ENCODE peak calls at places on chromosome 13, in nine cellular contexts. M is stimulated activated CD8-positive, alpha-beta memory T cell treated with anti-CD3 and anti-CD28 coated beads, Interleukin-7, amount 100 ng/mL, for 1 hour; D is AG09319; J is neural crest cell; Q is iris pigment epithelial cell; N is NCI-H2107; H is activated naive CD4-positive, alpha-beta T cell treated with anti-CD3 and anti-CD28 coated beads for 36 hours; U is GF-D8; P is SW480. E is an unnamed sample.

GRCh38 chr13:30551194-30551593 is 66.5 kb upstream of the USPL1 start:
- DNase-seq in M (no peak), D (no peak), J (no peak), Q (peak), N (no peak), H (peak), U (peak), P (peak), E (no peak)

GRCh38 chr13:32225494-32225931 is 89.7 kb downstream of the ZAR1L start:
- DNase-seq in M (no peak), D (peak), J (no peak), Q (peak), N (no peak), H (no peak), U (no peak), P (peak), E (no peak)

GRCh38 chr13:82597737-82598136 is 1284.5 kb downstream of the SLITRK1 start:
- DNase-seq in M (no peak), D (no peak), J (no peak), Q (no peak), N (no peak), H (no peak), U (no peak), P (no peak), E (no peak)

GRCh38 chr13:71866173-71867091 is 572 bp downstream of the DACH1 start:
- DNase-seq in M (no peak), D (no peak), J (peak), Q (peak), N (no peak), H (peak), U (peak), P (peak), E (peak)

GRCh38 chr13:57003682-57004081 is 137.0 kb upstream of the PRR20A start:
- DNase-seq in M (no peak), D (no peak), J (no peak), Q (no peak), N (no peak), H (no peak), U (no peak), P (no peak), E (no peak)

GRCh38 chr13:35926859-35927530 is 204.2 kb downstream of the DCLK1 start:
- DNase-seq in M (no peak), D (no peak), J (no peak), Q (no peak), N (no peak), H (no peak), U (no peak), P (no peak), E (no peak)

GRCh38 chr13:42991892-42992584 is at the start of gene EPSTI1:
- DNase-seq in M (peak), D (no peak), J (peak), Q (peak), N (no peak), H (peak), U (no peak), P (peak), E (peak)

GRCh38 chr13:34731486-34731885 is 210.6 kb upstream of the NBEA start:
- DNase-seq in M (no peak), D (no peak), J (no peak), Q (peak), N (no peak), H (no peak), U (no peak), P (no peak), E (no peak)

GRCh38 chr13:89497658-89498057 is 1826.5 kb downstream of the SLITRK5 start:
- DNase-seq in M (no peak), D (no peak), J (no peak), Q (no peak), N (no peak), H (no peak), U (no peak), P (no peak), E (no peak)

GRCh38 chr13:107305178-107305577 is 737.2 kb upstream of the ARGLU1 start:
- DNase-seq in M (no peak), D (no peak), J (no peak), Q (no peak), N (no peak), H (no peak), U (no peak), P (no peak), E (no peak)

GRCh38 chr13:64305246-64305645 is 2889.6 kb upstream of the PCDH20 start:
- DNase-seq in M (no peak), D (no peak), J (no peak), Q (peak), N (no peak), H (no peak), U (no peak), P (no peak), E (no peak)

GRCh38 chr13:110216403-110217041 is 90.4 kb downstream of the COL4A1 start:
- DNase-seq in M (no peak), D (peak), J (no peak), Q (peak), N (no peak), H (no peak), U (no peak), P (no peak), E (no peak)

GRCh38 chr13:75294110-75294509 is 187.9 kb downstream of the TBC1D4 start:
- DNase-seq in M (no peak), D (no peak), J (no peak), Q (no peak), N (no peak), H (no peak), U (no peak), P (no peak), E (no peak)

GRCh38 chr13:73998631-73999030 is 135.6 kb downstream of the KLF12 start:
- DNase-seq in M (no peak), D (no peak), J (no peak), Q (no peak), N (no peak), H (no peak), U (no peak), P (no peak), E (no peak)

GRCh38 chr13:83162493-83162892 is 719.8 kb downstream of the SLITRK1 start:
- DNase-seq in M (no peak), D (no peak), J (no peak), Q (no peak), N (no peak), H (no peak), U (no peak), P (no peak), E (no peak)

GRCh38 chr13:25575562-25575961 is 203.8 kb downstream of the ATP8A2 start:
- DNase-seq in M (no peak), D (no peak), J (no peak), Q (no peak), N (no peak), H (no peak), U (no peak), P (peak), E (no peak)

GRCh38 chr13:91247768-91248167 is 99.7 kb upstream of the MIR17HG start:
- DNase-seq in M (no peak), D (no peak), J (no peak), Q (peak), N (no peak), H (no peak), U (no peak), P (peak), E (no peak)

GRCh38 chr13:44455781-44456180 is 82.2 kb downstream of the SERP2 start:
- DNase-seq in M (no peak), D (no peak), J (no peak), Q (no peak), N (no peak), H (no peak), U (no peak), P (no peak), E (no peak)

GRCh38 chr13:77267362-77267761 is 59.5 kb downstream of the MYCBP2 start:
- DNase-seq in M (no peak), D (peak), J (no peak), Q (peak), N (no peak), H (no peak), U (no peak), P (no peak), E (no peak)

GRCh38 chr13:113550453-113550852 is 34.1 kb upstream of the TFDP1 start:
- DNase-seq in M (no peak), D (no peak), J (no peak), Q (no peak), N (no peak), H (no peak), U (no peak), P (no peak), E (no peak)

GRCh38 chr13:44306401-44307192 is 67.0 kb upstream of the SERP2 start:
- DNase-seq in M (no peak), D (peak), J (peak), Q (peak), N (no peak), H (peak), U (no peak), P (peak), E (no peak)

GRCh38 chr13:74206061-74206561 is 71.9 kb upstream of the KLF12 start:
- DNase-seq in M (no peak), D (peak), J (no peak), Q (peak), N (no peak), H (no peak), U (no peak), P (no peak), E (no peak)

GRCh38 chr13:40550130-40550529 is 116.3 kb downstream of the FOXO1 start:
- DNase-seq in M (no peak), D (no peak), J (no peak), Q (peak), N (no peak), H (no peak), U (no peak), P (no peak), E (no peak)

GRCh38 chr13:25733696-25734435 is 317.9 kb downstream of the SHISA2 start:
- DNase-seq in M (no peak), D (no peak), J (no peak), Q (no peak), N (no peak), H (no peak), U (no peak), P (peak), E (no peak)